ENCODE peak calls at places on chromosome 2, in five cellular contexts. K is heart right ventricle, X is Peyer's patch, Q is psoas muscle, Y is GM23248. B is an unnamed sample.
A peak's percentile ranks its signal among the peaks of the same experiment; 100 is the strongest.

GRCh38 chr2:237441605-237442004 is 27.6 kb upstream of the COL6A3 start:
- DNase-seq in K (no peak), Y (peak; percentile 92), Q (no peak), X (no peak), B (no peak)

GRCh38 chr2:146776589-146776988 is 1068.2 kb upstream of the ACVR2A start:
- DNase-seq in Y (no peak), Q (no peak), X (no peak), K (no peak), B (no peak)

GRCh38 chr2:241391892-241392665 is 36.0 kb downstream of the FARP2 start:
- DNase-seq in Y (peak; percentile 60), Q (no peak), K (no peak), X (no peak), B (no peak)

GRCh38 chr2:216478151-216478550 is 20.5 kb upstream of the RPL37A start:
- DNase-seq in Q (no peak), K (no peak), X (no peak), Y (peak; percentile 90), B (no peak)

GRCh38 chr2:120683701-120684100 is 52.0 kb upstream of the GLI2 start:
- DNase-seq in X (no peak), Q (no peak), K (no peak), Y (no peak), B (no peak)

GRCh38 chr2:10949835-10950234 is 38.1 kb downstream of the KCNF1 start:
- DNase-seq in K (no peak), X (no peak), Q (no peak), Y (no peak), B (no peak)

GRCh38 chr2:30026091-30027055 is 105.0 kb upstream of the ALK start:
- DNase-seq in K (peak; percentile 34), Y (peak; percentile 97), X (no peak), Q (peak; percentile 56), B (peak; percentile 33)

GRCh38 chr2:159939946-159940345 is 122.5 kb downstream of the PLA2R1 start:
- DNase-seq in Q (no peak), Y (peak; percentile 24), X (no peak), K (no peak), B (no peak)

GRCh38 chr2:177396630-177397460 is 4.3 kb downstream of the AGPS start:
- DNase-seq in Y (peak; percentile 81), Q (no peak), K (no peak), X (no peak), B (no peak)

GRCh38 chr2:158953454-158953853 is 15.0 kb upstream of the TANC1 start:
- DNase-seq in K (no peak), Q (no peak), Y (peak; percentile 65), X (no peak), B (no peak)

DNA sequence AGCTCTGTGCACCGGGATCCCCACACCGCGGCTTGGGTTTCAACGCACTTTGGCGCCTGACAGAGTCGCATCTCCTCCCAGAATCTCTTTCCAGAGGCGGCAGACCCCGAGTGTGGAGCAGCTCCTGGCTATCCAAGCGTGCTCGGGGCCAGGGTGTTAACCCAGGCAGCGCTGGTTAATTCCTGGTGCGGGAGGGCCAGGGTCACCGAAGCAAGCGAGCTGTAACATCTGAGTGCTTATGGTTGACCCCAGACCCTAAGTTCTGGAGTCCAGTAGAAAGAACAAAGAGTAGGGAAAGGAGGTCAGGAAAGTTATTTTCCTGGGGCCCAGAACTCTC is 566 bp upstream of the OSR1 start:
- DNase-seq in Y (no peak), X (no peak), Q (no peak), K (no peak), B (no peak)
- H3K27ac ChIP-seq in Y (no peak overlapping the region), X (no peak overlapping the region), Q (no peak overlapping the region), K (peak overlapping the region; percentile 62), B (peak overlapping the region; percentile 79)

DNA sequence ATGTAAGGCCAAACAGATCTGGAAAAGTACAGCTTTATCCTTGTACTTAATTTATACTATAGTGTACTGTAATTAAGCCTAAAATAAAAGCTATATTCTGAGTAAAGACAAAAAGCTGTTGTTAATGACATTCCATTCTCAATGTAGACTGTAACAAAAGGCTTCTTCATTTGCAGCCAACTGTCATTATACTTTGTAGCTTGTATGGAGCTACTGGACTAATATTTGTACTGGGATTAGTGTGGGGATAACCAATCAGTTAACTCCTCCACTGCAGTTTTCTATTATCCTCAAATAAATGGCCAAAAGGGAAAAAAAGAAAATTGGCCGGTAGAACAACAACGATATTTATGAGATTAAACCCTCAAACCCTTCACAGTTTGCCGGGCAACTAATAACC is 66.5 kb downstream of the STK39 start:
- DNase-seq in Y (no peak), X (no peak), K (no peak), Q (no peak), B (no peak)
- H3K4me1 ChIP-seq in Y (peaks cover 11% of the 10 kb centered on the region), X (no peaks in the 10 kb centered on the region), K (peaks cover 26% of the 10 kb centered on the region), Q (no peaks in the 10 kb centered on the region), B (peaks cover 51% of the 10 kb centered on the region)

GRCh38 chr2:148617219-148617618 is 27.3 kb upstream of the EPC2 start:
- DNase-seq in K (no peak), X (no peak), Y (no peak), Q (no peak), B (no peak)

GRCh38 chr2:148614332-148615049 is 30.1 kb upstream of the EPC2 start:
- DNase-seq in X (no peak), Q (no peak), K (no peak), Y (peak; percentile 38), B (no peak)

GRCh38 chr2:148614024-148614331 is 30.6 kb upstream of the EPC2 start:
- DNase-seq in Q (no peak), X (no peak), K (no peak), Y (no peak), B (no peak)

GRCh38 chr2:148616696-148617095 is 27.9 kb upstream of the EPC2 start:
- DNase-seq in Q (no peak), Y (no peak), X (no peak), K (no peak), B (no peak)

GRCh38 chr2:148615446-148615845 is 29.1 kb upstream of the EPC2 start:
- DNase-seq in X (no peak), Q (no peak), K (no peak), Y (no peak), B (no peak)
- H3K4me3 ChIP-seq in X (no peak overlapping the region), Q (no peak overlapping the region), K (no peak overlapping the region), Y (no peak overlapping the region), B (no peak overlapping the region)

DNA sequence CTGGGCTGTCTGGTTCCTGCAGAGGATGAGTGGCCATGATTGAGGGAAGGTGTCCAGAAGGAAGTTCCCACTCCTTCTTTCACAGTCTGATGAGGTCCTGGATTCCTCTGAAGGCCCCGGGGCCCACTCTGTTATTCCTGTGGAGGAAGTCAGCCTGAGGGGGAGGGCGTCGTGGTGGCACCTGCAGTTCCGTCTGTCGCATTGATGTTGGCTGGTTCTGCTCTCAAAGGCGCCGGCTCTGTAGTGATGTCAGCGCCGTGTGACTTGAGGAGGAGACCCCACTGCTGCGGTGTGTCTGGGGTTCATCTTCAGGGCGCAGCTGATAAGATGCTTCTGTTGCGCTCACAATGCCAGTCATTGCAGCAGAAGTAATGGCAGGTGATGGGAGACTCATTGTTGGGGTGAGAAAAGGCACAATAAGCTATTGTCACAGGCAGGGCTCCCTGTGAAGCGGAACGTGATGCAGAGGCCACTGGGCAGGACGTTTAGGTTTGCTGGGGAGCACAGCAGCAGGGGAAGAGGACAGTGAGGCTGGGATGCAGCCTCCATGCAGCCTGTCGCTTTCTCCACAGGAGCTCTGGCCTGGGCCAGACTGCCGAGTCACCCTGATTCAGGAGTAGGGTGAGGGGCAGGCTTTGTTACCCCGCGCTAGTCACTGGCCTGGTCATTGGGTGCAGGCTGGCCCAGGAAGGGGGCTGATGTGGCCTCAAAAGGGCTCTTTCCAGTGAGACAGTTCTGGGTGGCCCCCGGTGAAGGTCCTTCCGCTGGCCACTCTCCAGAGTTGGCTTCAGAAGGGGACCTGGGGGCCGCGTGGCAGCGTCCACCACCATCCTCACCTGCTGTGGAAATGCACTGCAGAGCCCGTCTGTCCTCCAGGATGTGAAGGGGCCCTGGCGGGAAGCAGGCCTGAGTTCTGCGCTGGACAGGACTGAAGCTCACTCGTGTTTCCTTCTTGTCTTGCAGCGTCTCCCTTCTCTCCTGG is 42.8 kb downstream of the SH3BP4 start:
- DNase-seq in K (no peak), Y (no peak), Q (peak; percentile 41), X (no peak), B (no peak)
- H3K27ac ChIP-seq in K (no peak overlapping the region), Y (no peak overlapping the region), Q (no peak overlapping the region), X (no peak overlapping the region), B (no peak overlapping the region)

GRCh38 chr2:69835666-69836065 is 6.2 kb downstream of the GMCL1 start:
- DNase-seq in Q (no peak), X (no peak), K (no peak), Y (no peak), B (no peak)
- H3K4me1 ChIP-seq in Q (peaks cover 19% of the 10 kb centered on the region), X (no peaks in the 10 kb centered on the region), K (peaks cover 38% of the 10 kb centered on the region), Y (peaks cover 13% of the 10 kb centered on the region), B (peaks cover 31% of the 10 kb centered on the region)

GRCh38 chr2:161122772-161123530 is 37.3 kb upstream of the TANK start:
- DNase-seq in Y (peak; percentile 91), K (no peak), X (no peak), Q (no peak), B (no peak)
- H3K4me3 ChIP-seq in Y (peak overlapping the region; percentile 60), K (no peak overlapping the region), X (peak overlapping the region; percentile 28), Q (no peak overlapping the region), B (no peak overlapping the region)

GRCh38 chr2:43201016-43201415 is 25.4 kb downstream of the ZFP36L2 start:
- DNase-seq in K (no peak), Y (no peak), X (no peak), Q (no peak), B (no peak)
- H3K27ac ChIP-seq in K (no peak overlapping the region), Y (no peak overlapping the region), X (no peak overlapping the region), Q (no peak overlapping the region), B (no peak overlapping the region)

GRCh38 chr2:126658316-126658909 is 2.5 kb downstream of the GYPC start:
- DNase-seq in K (no peak), X (no peak), Y (no peak), Q (no peak), B (no peak)

GRCh38 chr2:126661702-126662465 is 5.9 kb downstream of the GYPC start:
- DNase-seq in X (no peak), Y (no peak), K (no peak), Q (no peak), B (no peak)

GRCh38 chr2:126661001-126661400 is 5.0 kb downstream of the GYPC start:
- DNase-seq in Y (no peak), K (no peak), Q (no peak), X (no peak), B (no peak)

GRCh38 chr2:126658910-126659613 is 3.1 kb downstream of the GYPC start:
- DNase-seq in Q (peak; percentile 78), Y (peak; percentile 74), X (no peak), K (peak; percentile 70), B (peak; percentile 78)

DNA sequence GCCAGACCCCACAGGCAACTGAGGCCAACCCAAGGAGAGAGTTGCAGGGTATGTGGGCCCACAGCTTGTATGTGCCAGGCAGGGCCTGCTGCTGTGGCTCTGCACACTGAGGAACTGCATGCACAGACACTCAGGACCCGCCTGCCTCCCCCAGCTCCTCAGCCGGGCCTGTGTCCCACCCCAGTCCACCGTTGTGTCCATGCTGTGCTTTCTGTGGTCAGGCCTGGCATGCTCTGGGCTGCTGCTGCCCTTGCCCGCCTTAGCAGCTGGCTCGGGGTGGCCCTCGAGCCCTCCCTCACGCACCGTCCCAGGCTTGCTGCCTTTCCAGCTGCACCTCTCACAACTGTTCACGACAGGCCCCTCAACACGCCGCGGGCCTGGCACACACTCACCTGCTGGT is 4.1 kb downstream of the GYPC start:
- DNase-seq in X (no peak), Y (no peak), K (no peak), Q (no peak), B (no peak)
- H3K4me1 ChIP-seq in X (peaks cover 15% of the 10 kb centered on the region), Y (peaks cover 34% of the 10 kb centered on the region), K (peaks cover 91% of the 10 kb centered on the region), Q (peaks cover 66% of the 10 kb centered on the region), B (peaks cover 98% of the 10 kb centered on the region)

B was measured in left ventricle myocardium inferior.